ENCODE peak calls at places on chromosomes 11 and 22, in eight cellular contexts. D, N, T, B, K, J, E and G are unnamed samples.

GRCh38 chr22:37121887-37122591 is 12.5 kb upstream of the TMPRSS6 start:
- DNase-seq in D (no peak), N (no peak), T (no peak), B (peak; percentile 53), K (peak; percentile 17), J (no peak), E (peak; percentile 37), G (peak; percentile 91)

GRCh38 chr22:49099496-49100124 is 728.1 kb downstream of the BRD1 start:
- DNase-seq in D (no peak), N (no peak), T (no peak), B (no peak), K (no peak), J (no peak), E (no peak), G (no peak)

GRCh38 chr11:108857382-108857781 is 192.5 kb downstream of the DDX10 start:
- DNase-seq in D (peak; percentile 51), N (no peak), T (no peak), B (no peak), K (no peak), J (no peak), E (no peak), G (no peak)

GRCh38 chr11:26045082-26045481 is 286.8 kb upstream of the ANO3 start:
- DNase-seq in D (no peak), N (no peak), T (no peak), B (no peak), K (no peak), J (no peak), E (peak; percentile 12), G (no peak)

GRCh38 chr11:34653851-34654490 is 33.1 kb downstream of the EHF start:
- DNase-seq in D (no peak), N (no peak), T (no peak), B (peak; percentile 59), K (no peak), J (peak; percentile 88), E (peak; percentile 99), G (peak; percentile 49)

GRCh38 chr11:1674194-1674878 is 22.7 kb upstream of the KRTAP5-6 start:
- DNase-seq in D (no peak), N (peak; percentile 11), T (no peak), B (no peak), K (no peak), J (no peak), E (no peak), G (peak; percentile 71)

GRCh38 chr11:8830641-8831040 is 80.3 kb upstream of the AKIP1 start:
- DNase-seq in D (no peak), N (no peak), T (peak; percentile 8), B (no peak), K (no peak), J (no peak), E (no peak), G (no peak)

GRCh38 chr22:31104869-31105268 is 2.5 kb downstream of the SELENOM start:
- DNase-seq in D (peak; percentile 28), N (peak; percentile 65), T (peak; percentile 83), B (no peak), K (no peak), J (no peak), E (no peak), G (no peak)

GRCh38 chr11:66685276-66686099 is 7.8 kb upstream of the RBM4B start:
- DNase-seq in D (no peak), N (no peak), T (no peak), B (no peak), K (no peak), J (no peak), E (no peak), G (no peak)

GRCh38 chr11:118845369-118845768 is 38.3 kb upstream of the CXCR5 start:
- DNase-seq in D (no peak), N (no peak), T (no peak), B (no peak), K (no peak), J (no peak), E (peak; percentile 70), G (no peak)

GRCh38 chr11:79059171-79059570 is 381.7 kb downstream of the TENM4 start:
- DNase-seq in D (no peak), N (no peak), T (no peak), B (no peak), K (no peak), J (no peak), E (no peak), G (no peak)

GRCh38 chr11:126082251-126083109 is 19.8 kb upstream of the CDON start:
- DNase-seq in D (no peak), N (no peak), T (no peak), B (no peak), K (no peak), J (no peak), E (no peak), G (peak; percentile 84)

GRCh38 chr11:124623861-124624525 is 1.3 kb downstream of the TBRG1 start:
- DNase-seq in D (no peak), N (no peak), T (no peak), B (no peak), K (no peak), J (no peak), E (peak; percentile 20), G (no peak)

GRCh38 chr11:124983674-124984511 is 29.9 kb downstream of the CCDC15 start:
- DNase-seq in D (no peak), N (no peak), T (no peak), B (no peak), K (no peak), J (no peak), E (no peak), G (no peak)

GRCh38 chr22:23098230-23098705 is 27.9 kb downstream of the GNAZ start:
- DNase-seq in D (no peak), N (no peak), T (no peak), B (no peak), K (no peak), J (no peak), E (no peak), G (no peak)

GRCh38 chr11:27166130-27166529 is 125.5 kb downstream of the BBOX1 start:
- DNase-seq in D (no peak), N (no peak), T (no peak), B (no peak), K (no peak), J (no peak), E (no peak), G (no peak)

GRCh38 chr22:40709752-40710413 is 30.6 kb downstream of the MCHR1 start:
- DNase-seq in D (peak; percentile 35), N (peak; percentile 68), T (peak; percentile 90), B (peak; percentile 25), K (no peak), J (no peak), E (peak; percentile 84), G (no peak)

GRCh38 chr22:34688825-34689224 is 377.1 kb upstream of the ISX start:
- DNase-seq in D (no peak), N (no peak), T (no peak), B (no peak), K (no peak), J (no peak), E (no peak), G (no peak)

GRCh38 chr11:10534331-10534730 is 6.7 kb downstream of the RNF141 start:
- DNase-seq in D (no peak), N (no peak), T (no peak), B (no peak), K (no peak), J (no peak), E (no peak), G (no peak)

GRCh38 chr11:122672892-122673291 is 17.4 kb downstream of the UBASH3B start:
- DNase-seq in D (peak; percentile 53), N (no peak), T (peak; percentile 71), B (peak; percentile 16), K (no peak), J (no peak), E (no peak), G (peak; percentile 21)

GRCh38 chr11:122670131-122670530 is 14.6 kb downstream of the UBASH3B start:
- DNase-seq in D (no peak), N (no peak), T (no peak), B (no peak), K (no peak), J (no peak), E (no peak), G (no peak)

GRCh38 chr11:122673706-122674105 is 18.2 kb downstream of the UBASH3B start:
- DNase-seq in D (no peak), N (no peak), T (no peak), B (no peak), K (no peak), J (no peak), E (peak; percentile 71), G (no peak)

GRCh38 chr11:122668562-122669090 is 13.1 kb downstream of the UBASH3B start:
- DNase-seq in D (no peak), N (no peak), T (no peak), B (no peak), K (no peak), J (no peak), E (peak; percentile 98), G (no peak)

GRCh38 chr11:122671270-122671906 is 15.9 kb downstream of the UBASH3B start:
- DNase-seq in D (no peak), N (no peak), T (no peak), B (no peak), K (no peak), J (no peak), E (peak; percentile 94), G (no peak)
- TF ChIP-seq CTCF in D (no peak), N (no peak), T (no peak), B (no peak), K (no peak), J (no peak), E (no peak), G (no peak)

GRCh38 chr11:96242971-96243647 is 99.9 kb downstream of the MAML2 start:
- DNase-seq in D (peak; percentile 96), N (peak; percentile 94), T (peak; percentile 98), B (peak; percentile 94), K (peak; percentile 65), J (peak; percentile 88), E (peak; percentile 98), G (peak; percentile 98)
- TF ChIP-seq POLR2A in D (no peak), N (peak; percentile 44), T (no peak), B (peak; percentile 75), K (no peak), J (no peak), E (no peak), G (no peak)

GRCh38 chr11:69260622-69261021 is 33.3 kb upstream of the MYEOV start:
- DNase-seq in D (no peak), N (no peak), T (no peak), B (no peak), K (no peak), J (no peak), E (no peak), G (no peak)
- TF ChIP-seq CTCF in D (no peak), N (no peak), T (no peak), B (no peak), K (no peak), J (no peak), E (no peak), G (no peak)

DNA sequence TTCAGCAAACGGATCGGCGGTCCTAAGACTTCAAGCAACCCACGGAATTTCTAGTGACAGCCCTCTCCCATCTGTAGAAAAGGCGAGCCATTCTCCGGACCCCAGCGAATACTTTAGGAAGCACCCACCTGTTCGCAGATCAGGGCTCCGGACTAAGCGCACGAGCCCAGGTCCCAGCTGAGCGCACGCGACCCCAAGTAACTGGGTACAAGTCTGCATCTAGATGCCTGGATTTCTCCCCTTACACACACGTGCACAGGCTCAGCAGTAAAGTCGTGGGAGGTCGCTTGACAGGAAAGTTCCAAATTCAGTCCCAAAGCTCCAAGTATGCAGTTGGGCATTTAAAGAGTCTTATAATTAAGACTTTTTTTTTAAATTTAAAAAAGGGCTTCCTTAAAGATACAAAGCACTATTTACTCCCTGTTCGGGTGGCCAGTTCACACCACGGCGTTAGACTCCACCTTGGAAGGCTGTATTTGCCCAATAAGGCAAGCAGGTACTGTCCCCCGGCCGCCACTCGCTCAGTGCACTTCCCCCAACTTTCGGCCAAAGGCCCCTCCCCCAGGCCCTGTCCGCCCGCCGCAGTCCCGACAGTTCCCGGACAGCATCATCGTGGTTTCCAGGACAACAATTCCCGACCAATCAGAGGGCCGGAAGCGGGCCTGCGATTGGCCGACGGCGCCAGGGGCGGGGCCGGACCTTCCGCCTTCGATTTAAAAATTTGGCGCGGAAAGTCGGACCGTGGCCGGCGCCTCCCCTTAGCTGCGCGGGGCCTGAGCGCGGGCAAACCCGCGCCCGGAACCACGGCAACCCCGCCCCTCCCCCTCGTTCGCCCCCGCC is at the start of gene E2F8:
- DNase-seq in D (peak; percentile 96), N (peak; percentile 79), T (peak; percentile 90), B (peak; percentile 96), K (peak; percentile 46), J (peak; percentile 97), E (peak; percentile 89), G (peak; percentile 90)
- TF ChIP-seq POLR2A in D (no peak), N (no peak), T (no peak), B (no peak), K (no peak), J (no peak), E (no peak), G (no peak)